ENCODE peak calls at places on chromosomes 4 and X, in five cellular contexts. One of them, this sample, is unnamed.

GRCh38 chr4:1755297-1755696 is 34.0 kb downstream of the TACC3 start:
- ATAC-seq in HepG2: no peak
- ATAC-seq in upper lobe of left lung: no peak
- ATAC-seq in K562: no peak
- ATAC-seq in GM12878: no peak
- ATAC-seq in this sample: no peak

GRCh38 chr4:183326853-183327252 is 4.6 kb upstream of the CLDN24 start:
- ATAC-seq in HepG2: peak; percentile 21
- ATAC-seq in upper lobe of left lung: no peak
- ATAC-seq in K562: no peak
- ATAC-seq in GM12878: no peak
- ATAC-seq in this sample: no peak

GRCh38 chrX:108070891-108071290 is 20.5 kb downstream of the PSMD10 start:
- ATAC-seq in HepG2: no peak
- ATAC-seq in upper lobe of left lung: no peak
- ATAC-seq in K562: no peak
- ATAC-seq in GM12878: peak; percentile 20
- ATAC-seq in this sample: no peak

GRCh38 chr4:41546638-41547037 is 8.7 kb downstream of the LIMCH1 start:
- ATAC-seq in HepG2: no peak
- ATAC-seq in upper lobe of left lung: no peak
- ATAC-seq in K562: no peak
- ATAC-seq in GM12878: no peak
- ATAC-seq in this sample: no peak

GRCh38 chr4:117560329-117560728 is 474.0 kb upstream of the NDST3 start:
- ATAC-seq in HepG2: no peak
- ATAC-seq in upper lobe of left lung: no peak
- ATAC-seq in K562: no peak
- ATAC-seq in GM12878: no peak
- ATAC-seq in this sample: no peak

GRCh38 chr4:78870056-78870455 is 69.2 kb downstream of the PAQR3 start:
- ATAC-seq in HepG2: no peak
- ATAC-seq in upper lobe of left lung: no peak
- ATAC-seq in K562: no peak
- ATAC-seq in GM12878: no peak
- ATAC-seq in this sample: no peak

GRCh38 chr4:168648929-168649328 is 152.1 kb downstream of the PALLD start:
- ATAC-seq in HepG2: no peak
- ATAC-seq in upper lobe of left lung: no peak
- ATAC-seq in K562: no peak
- ATAC-seq in GM12878: no peak
- ATAC-seq in this sample: no peak

GRCh38 chr4:88467392-88467791 is 10.5 kb downstream of the HERC5 start:
- ATAC-seq in HepG2: no peak
- ATAC-seq in upper lobe of left lung: no peak
- ATAC-seq in K562: no peak
- ATAC-seq in GM12878: peak; percentile 16
- ATAC-seq in this sample: no peak

GRCh38 chr4:15425520-15425919 is 2.3 kb upstream of the C1QTNF7 start:
- ATAC-seq in HepG2: no peak
- ATAC-seq in upper lobe of left lung: no peak
- ATAC-seq in K562: no peak
- ATAC-seq in GM12878: no peak
- ATAC-seq in this sample: no peak

GRCh38 chrX:154784149-154784985 is 20.9 kb downstream of the MPP1 start:
- ATAC-seq in HepG2: no peak
- ATAC-seq in upper lobe of left lung: no peak
- ATAC-seq in K562: peak; percentile 40
- ATAC-seq in GM12878: no peak
- ATAC-seq in this sample: no peak

GRCh38 chr4:41575665-41576064 is 37.7 kb downstream of the LIMCH1 start:
- ATAC-seq in HepG2: no peak
- ATAC-seq in upper lobe of left lung: no peak
- ATAC-seq in K562: no peak
- ATAC-seq in GM12878: no peak
- ATAC-seq in this sample: no peak

GRCh38 chr4:126071346-126072333 is 756.9 kb downstream of the FAT4 start:
- ATAC-seq in HepG2: no peak
- ATAC-seq in upper lobe of left lung: peak; percentile 73
- ATAC-seq in K562: no peak
- ATAC-seq in GM12878: no peak
- ATAC-seq in this sample: no peak

GRCh38 chrX:153922932-153923857 is 2.9 kb downstream of the ARHGAP4 start:
- ATAC-seq in HepG2: peak; percentile 69
- ATAC-seq in upper lobe of left lung: peak; percentile 58
- ATAC-seq in K562: no peak
- ATAC-seq in GM12878: peak; percentile 12
- ATAC-seq in this sample: peak; percentile 66

GRCh38 chrX:118652717-118653116 is 74.7 kb upstream of the IL13RA1 start:
- ATAC-seq in HepG2: no peak
- ATAC-seq in upper lobe of left lung: no peak
- ATAC-seq in K562: no peak
- ATAC-seq in GM12878: no peak
- ATAC-seq in this sample: peak; percentile 73

GRCh38 chrX:124555036-124555595 is 208.8 kb downstream of the SH2D1A start:
- ATAC-seq in HepG2: no peak
- ATAC-seq in upper lobe of left lung: no peak
- ATAC-seq in K562: no peak
- ATAC-seq in GM12878: no peak
- ATAC-seq in this sample: no peak

GRCh38 chr4:48228887-48229462 is 40.7 kb downstream of the TEC start:
- ATAC-seq in HepG2: no peak
- ATAC-seq in upper lobe of left lung: no peak
- ATAC-seq in K562: peak; percentile 49
- ATAC-seq in GM12878: no peak
- ATAC-seq in this sample: no peak

GRCh38 chr4:152112887-152113286 is 352.1 kb upstream of the GATB start:
- ATAC-seq in HepG2: no peak
- ATAC-seq in upper lobe of left lung: no peak
- ATAC-seq in K562: no peak
- ATAC-seq in GM12878: peak; percentile 75
- ATAC-seq in this sample: no peak

GRCh38 chrX:112849010-112849409 is 8.4 kb upstream of the AMOT start:
- ATAC-seq in HepG2: no peak
- ATAC-seq in upper lobe of left lung: no peak
- ATAC-seq in K562: no peak
- ATAC-seq in GM12878: peak; percentile 47
- ATAC-seq in this sample: peak; percentile 35

GRCh38 chr4:42641696-42642095 is 15.2 kb downstream of the ATP8A1 start:
- ATAC-seq in HepG2: no peak
- ATAC-seq in upper lobe of left lung: no peak
- ATAC-seq in K562: no peak
- ATAC-seq in GM12878: peak; percentile 13
- ATAC-seq in this sample: no peak

GRCh38 chr4:61923179-61923578 is 723.1 kb downstream of the ADGRL3 start:
- ATAC-seq in HepG2: no peak
- ATAC-seq in upper lobe of left lung: no peak
- ATAC-seq in K562: no peak
- ATAC-seq in GM12878: no peak
- ATAC-seq in this sample: no peak

GRCh38 chrX:65723706-65724105 is 56.3 kb downstream of the MSN start:
- ATAC-seq in HepG2: no peak
- ATAC-seq in upper lobe of left lung: no peak
- ATAC-seq in K562: no peak
- ATAC-seq in GM12878: peak; percentile 80
- ATAC-seq in this sample: no peak

GRCh38 chrX:78769356-78769755 is 21.8 kb downstream of the LPAR4 start:
- ATAC-seq in HepG2: no peak
- ATAC-seq in upper lobe of left lung: no peak
- ATAC-seq in K562: no peak
- ATAC-seq in GM12878: no peak
- ATAC-seq in this sample: no peak

GRCh38 chrX:41300758-41301437 is 33.1 kb upstream of the DDX3X start:
- ATAC-seq in HepG2: no peak
- ATAC-seq in upper lobe of left lung: no peak
- ATAC-seq in K562: peak; percentile 65
- ATAC-seq in GM12878: no peak
- ATAC-seq in this sample: no peak

GRCh38 chrX:87961471-87961870 is 443.9 kb downstream of the KLHL4 start:
- ATAC-seq in HepG2: no peak
- ATAC-seq in upper lobe of left lung: no peak
- ATAC-seq in K562: no peak
- ATAC-seq in GM12878: no peak
- ATAC-seq in this sample: no peak

GRCh38 chrX:100635989-100636320 is 651 bp downstream of the TSPAN6 start:
- ATAC-seq in HepG2: no peak
- ATAC-seq in upper lobe of left lung: peak; percentile 42
- ATAC-seq in K562: no peak
- ATAC-seq in GM12878: no peak
- ATAC-seq in this sample: no peak

GRCh38 chrX:132615396-132616131 is 126.7 kb upstream of the MBNL3 start:
- ATAC-seq in HepG2: peak; percentile 79
- ATAC-seq in upper lobe of left lung: no peak
- ATAC-seq in K562: peak; percentile 89
- ATAC-seq in GM12878: peak; percentile 93
- ATAC-seq in this sample: no peak

GRCh38 chr4:25870081-25870480 is 7.3 kb upstream of the SEL1L3 start:
- ATAC-seq in HepG2: no peak
- ATAC-seq in upper lobe of left lung: no peak
- ATAC-seq in K562: no peak
- ATAC-seq in GM12878: peak; percentile 43
- ATAC-seq in this sample: no peak

GRCh38 chr4:1055721-1056590 is 44.5 kb downstream of the FGFRL1 start:
- ATAC-seq in HepG2: no peak
- ATAC-seq in upper lobe of left lung: peak; percentile 61
- ATAC-seq in K562: peak; percentile 90
- ATAC-seq in GM12878: peak; percentile 81
- ATAC-seq in this sample: peak; percentile 43

GRCh38 chrX:3963980-3964379 is 250.5 kb upstream of the PRKX start:
- ATAC-seq in HepG2: no peak
- ATAC-seq in upper lobe of left lung: no peak
- ATAC-seq in K562: no peak
- ATAC-seq in GM12878: peak; percentile 39
- ATAC-seq in this sample: no peak

GRCh38 chr4:154973636-154974035 is 192.6 kb downstream of the RBM46 start:
- ATAC-seq in HepG2: peak; percentile 88
- ATAC-seq in upper lobe of left lung: no peak
- ATAC-seq in K562: no peak
- ATAC-seq in GM12878: no peak
- ATAC-seq in this sample: no peak

GRCh38 chr4:17164656-17165055 is 266.2 kb upstream of the LDB2 start:
- ATAC-seq in HepG2: no peak
- ATAC-seq in upper lobe of left lung: no peak
- ATAC-seq in K562: no peak
- ATAC-seq in GM12878: no peak
- ATAC-seq in this sample: no peak

GRCh38 chr4:1315838-1316536 is 26.3 kb downstream of the MAEA start:
- ATAC-seq in HepG2: no peak
- ATAC-seq in upper lobe of left lung: no peak
- ATAC-seq in K562: no peak
- ATAC-seq in GM12878: no peak
- ATAC-seq in this sample: no peak

GRCh38 chr4:134200811-134201215 is 776 bp downstream of the PABPC4L start:
- ATAC-seq in HepG2: no peak
- ATAC-seq in upper lobe of left lung: peak; percentile 67
- ATAC-seq in K562: peak; percentile 75
- ATAC-seq in GM12878: no peak
- ATAC-seq in this sample: peak; percentile 19

DNA sequence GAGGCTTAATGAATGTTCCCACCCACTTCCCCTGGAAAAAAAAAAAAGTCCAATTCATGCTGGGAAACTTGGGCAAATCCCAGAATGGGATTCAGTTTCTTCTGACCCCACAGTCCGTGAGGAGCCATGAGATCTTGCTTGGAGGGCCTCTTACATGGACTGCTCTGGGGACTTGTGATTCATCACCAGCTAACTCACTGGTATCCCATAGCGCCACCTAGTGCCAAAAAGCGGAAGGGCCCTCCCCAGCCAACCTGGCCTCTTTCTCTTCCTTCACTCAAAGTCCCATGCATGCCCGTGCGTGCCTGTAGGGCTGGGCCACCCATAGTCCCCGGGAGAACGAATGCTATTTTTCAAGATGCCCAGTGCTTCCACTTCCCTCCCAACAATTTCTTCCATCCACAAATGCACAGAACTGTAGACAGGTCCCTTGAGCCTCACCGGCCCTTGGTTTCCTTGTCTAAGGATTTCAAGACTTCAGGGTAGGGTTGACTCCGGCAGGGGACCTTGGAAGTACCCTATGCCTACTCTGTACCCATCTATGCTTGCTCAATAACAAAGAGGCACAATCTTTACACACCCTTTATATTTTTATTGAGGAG is 5.1 kb downstream of the RTL5 start:
- ATAC-seq in HepG2: peak; percentile 91
- ATAC-seq in upper lobe of left lung: peak; percentile 89
- ATAC-seq in K562: peak; percentile 95
- ATAC-seq in GM12878: peak; percentile 97
- ATAC-seq in this sample: peak; percentile 75
- TF ChIP-seq POLR2AphosphoS5 in HepG2: no peak
- TF ChIP-seq POLR2AphosphoS5 in upper lobe of left lung: no peak
- TF ChIP-seq POLR2AphosphoS5 in K562: no peak
- TF ChIP-seq POLR2AphosphoS5 in GM12878: no peak
- TF ChIP-seq POLR2AphosphoS5 in this sample: peak; percentile 30

GRCh38 chr4:173917255-173917960 is 366.1 kb downstream of the FBXO8 start:
- ATAC-seq in HepG2: no peak
- ATAC-seq in upper lobe of left lung: no peak
- ATAC-seq in K562: no peak
- ATAC-seq in GM12878: no peak
- ATAC-seq in this sample: peak; percentile 79
- TF ChIP-seq EP300 in HepG2: no peak
- TF ChIP-seq EP300 in upper lobe of left lung: no peak
- TF ChIP-seq EP300 in K562: no peak
- TF ChIP-seq EP300 in GM12878: no peak
- TF ChIP-seq EP300 in this sample: peak; percentile 3

GRCh38 chr4:135731681-135732080 is 1530.1 kb upstream of the PABPC4L start:
- ATAC-seq in HepG2: no peak
- ATAC-seq in upper lobe of left lung: no peak
- ATAC-seq in K562: no peak
- ATAC-seq in GM12878: no peak
- ATAC-seq in this sample: no peak

GRCh38 chr4:135739354-135739753 is 1537.8 kb upstream of the PABPC4L start:
- ATAC-seq in HepG2: no peak
- ATAC-seq in upper lobe of left lung: no peak
- ATAC-seq in K562: no peak
- ATAC-seq in GM12878: no peak
- ATAC-seq in this sample: no peak

GRCh38 chr4:135732448-135732847 is 1530.9 kb upstream of the PABPC4L start:
- ATAC-seq in HepG2: no peak
- ATAC-seq in upper lobe of left lung: no peak
- ATAC-seq in K562: no peak
- ATAC-seq in GM12878: no peak
- ATAC-seq in this sample: no peak

GRCh38 chr4:135735543-135735942 is 1534.0 kb upstream of the PABPC4L start:
- ATAC-seq in HepG2: no peak
- ATAC-seq in upper lobe of left lung: no peak
- ATAC-seq in K562: no peak
- ATAC-seq in GM12878: no peak
- ATAC-seq in this sample: no peak
- H3K4me1 ChIP-seq in HepG2: no peaks in the 10 kb centered on the region
- H3K4me1 ChIP-seq in upper lobe of left lung: no peaks in the 10 kb centered on the region
- H3K4me1 ChIP-seq in K562: no peaks in the 10 kb centered on the region
- H3K4me1 ChIP-seq in GM12878: no peaks in the 10 kb centered on the region
- H3K4me1 ChIP-seq in this sample: no peaks in the 10 kb centered on the region

GRCh38 chr4:59223292-59223941 is 1976.7 kb upstream of the ADGRL3 start:
- ATAC-seq in HepG2: no peak
- ATAC-seq in upper lobe of left lung: no peak
- ATAC-seq in K562: no peak
- ATAC-seq in GM12878: no peak
- ATAC-seq in this sample: no peak

GRCh38 chr4:59217910-59218631 is 1982.1 kb upstream of the ADGRL3 start:
- ATAC-seq in HepG2: no peak
- ATAC-seq in upper lobe of left lung: no peak
- ATAC-seq in K562: no peak
- ATAC-seq in GM12878: no peak
- ATAC-seq in this sample: no peak

GRCh38 chr4:59222231-59222630 is 1977.9 kb upstream of the ADGRL3 start:
- ATAC-seq in HepG2: no peak
- ATAC-seq in upper lobe of left lung: no peak
- ATAC-seq in K562: no peak
- ATAC-seq in GM12878: no peak
- ATAC-seq in this sample: no peak
- TF ChIP-seq POLR2AphosphoS5 in HepG2: no peak
- TF ChIP-seq POLR2AphosphoS5 in upper lobe of left lung: no peak
- TF ChIP-seq POLR2AphosphoS5 in K562: no peak
- TF ChIP-seq POLR2AphosphoS5 in GM12878: no peak
- TF ChIP-seq POLR2AphosphoS5 in this sample: no peak